ENCODE peak calls at places on chromosome 11, in five cellular contexts. W, O, E, X and T are unnamed samples.

GRCh38 chr11:727859-728748 is 19.2 kb upstream of the TALDO1 start:
- DNase-seq in W (peak; percentile 51), O (peak; percentile 76), E (peak; percentile 63), X (peak; percentile 70), T (peak; percentile 76)

GRCh38 chr11:124669193-124669592 is 4.3 kb downstream of the SIAE start:
- DNase-seq in W (peak; percentile 48), O (peak; percentile 14), E (peak; percentile 74), X (peak; percentile 17), T (peak; percentile 51)

GRCh38 chr11:70473873-70474690 is 75.8 kb downstream of the CTTN start:
- DNase-seq in W (no peak), O (no peak), E (no peak), X (no peak), T (no peak)

GRCh38 chr11:93929407-93929806 is 79.0 kb upstream of the VSTM5 start:
- DNase-seq in W (no peak), O (no peak), E (no peak), X (no peak), T (no peak)

GRCh38 chr11:35193767-35194166 is 54.8 kb downstream of the CD44 start:
- DNase-seq in W (no peak), O (no peak), E (no peak), X (no peak), T (no peak)

GRCh38 chr11:69482322-69482721 is 859 bp downstream of the LINC01488 start:
- DNase-seq in W (no peak), O (no peak), E (no peak), X (no peak), T (no peak)

GRCh38 chr11:1840780-1841480 is 2.1 kb downstream of the TNNI2 start:
- DNase-seq in W (no peak), O (no peak), E (no peak), X (no peak), T (no peak)

GRCh38 chr11:6238902-6239301 is at the start of gene CNGA4:
- DNase-seq in W (no peak), O (no peak), E (no peak), X (no peak), T (no peak)

GRCh38 chr11:134355136-134355535 is 23.3 kb downstream of the GLB1L2 start:
- DNase-seq in W (no peak), O (no peak), E (no peak), X (no peak), T (no peak)

GRCh38 chr11:406796-407650 is 7.8 kb downstream of the SIGIRR start:
- DNase-seq in W (peak; percentile 21), O (peak; percentile 87), E (peak; percentile 91), X (peak; percentile 79), T (peak; percentile 96)

GRCh38 chr11:132777067-132777975 is 755.0 kb downstream of the OPCML start:
- DNase-seq in W (no peak), O (no peak), E (no peak), X (no peak), T (no peak)

GRCh38 chr11:76709756-76710155 is 39.2 kb upstream of the LRRC32 start:
- DNase-seq in W (no peak), O (no peak), E (no peak), X (no peak), T (no peak)

GRCh38 chr11:76806608-76807205 is 23.6 kb downstream of the TSKU start:
- DNase-seq in W (no peak), O (no peak), E (no peak), X (no peak), T (no peak)

GRCh38 chr11:113394919-113395318 is 7.3 kb downstream of the ANKK1 start:
- DNase-seq in W (no peak), O (no peak), E (no peak), X (no peak), T (no peak)